ENCODE peak calls at places on chromosomes 12 and 14, in six cellular contexts. W is neuronal stem cell, J is IMR-90, O is H9, X is mesendoderm, V is H1. E is an unnamed sample. For H3K27me3, the result is how much of the 10 kb centered on the place peaks cover.

GRCh38 chr12:65520658-65521057 is 242.2 kb downstream of the MSRB3 start:
- DNase-seq in X (no peak), W (no peak), J (no peak), V (no peak), O (no peak), E (no peak)

GRCh38 chr12:64452559-64453329 is 824 bp downstream of the TBK1 start:
- DNase-seq in V (no peak), O (no peak), W (no peak), J (peak), X (peak), E (peak)

GRCh38 chr14:89351364-89351957 is 65.6 kb downstream of the FOXN3 start:
- DNase-seq in V (peak), W (no peak), J (peak), O (peak), X (peak), E (no peak)

GRCh38 chr12:104669057-104669770 is 212.5 kb downstream of the CHST11 start:
- DNase-seq in V (no peak), J (no peak), X (peak), W (peak), O (no peak), E (no peak)

GRCh38 chr14:90576581-90576980 is 179.8 kb downstream of the CALM1 start:
- DNase-seq in X (no peak), V (no peak), O (no peak), W (no peak), J (peak), E (no peak)

GRCh38 chr12:61667676-61668075 is 592.5 kb upstream of the USP15 start:
- DNase-seq in J (no peak), O (no peak), W (no peak), V (no peak), X (no peak), E (no peak)

GRCh38 chr12:67927231-67927630 is 62.0 kb upstream of the IFNG-AS1 start:
- DNase-seq in O (no peak), J (no peak), V (no peak), X (no peak), W (no peak), E (no peak)

GRCh38 chr12:76080729-76081415 is 3.6 kb downstream of the NAP1L1 start:
- DNase-seq in W (no peak), V (no peak), O (no peak), J (no peak), X (peak), E (no peak)

GRCh38 chr14:71103662-71104484 is 196.6 kb downstream of the PCNX1 start:
- DNase-seq in V (no peak), X (peak), O (no peak), W (peak), J (peak), E (peak)

GRCh38 chr12:47757840-47758583 is 668 bp downstream of the RAPGEF3 start:
- DNase-seq in W (no peak), J (no peak), O (peak), V (no peak), X (peak), E (peak)

GRCh38 chr14:105088812-105089745 is 23.8 kb upstream of the GPR132 start:
- DNase-seq in W (no peak), X (no peak), O (no peak), J (peak), V (no peak), E (no peak)

GRCh38 chr12:106583578-106584103 is 837 bp downstream of the RFX4 start:
- DNase-seq in W (peak), V (no peak), X (no peak), O (peak), J (peak), E (no peak)

GRCh38 chr14:21476526-21476924 is 234 bp downstream of the RAB2B start:
- DNase-seq in W (no peak), X (no peak), O (no peak), V (no peak), J (no peak), E (no peak)

GRCh38 chr12:45725631-45726593 is 3.6 kb upstream of the ARID2 start:
- DNase-seq in O (no peak), X (peak), J (peak), W (peak), V (no peak), E (peak)

GRCh38 chr12:45727994-45728624 is 1.4 kb upstream of the ARID2 start:
- DNase-seq in J (peak), W (no peak), V (no peak), O (no peak), X (no peak), E (peak)

GRCh38 chr12:45728625-45729232 is 777 bp upstream of the ARID2 start:
- DNase-seq in O (peak), V (peak), X (peak), J (peak), W (peak), E (peak)

GRCh38 chr12:45726594-45727300 is 2.8 kb upstream of the ARID2 start:
- DNase-seq in O (peak), W (no peak), J (peak), V (no peak), X (peak), E (peak)

GRCh38 chr12:45727301-45727993 is 2.1 kb upstream of the ARID2 start:
- DNase-seq in O (peak), J (peak), X (peak), V (peak), W (peak), E (peak)
- H3K23ac ChIP-seq in O (no peak), J (peak), X (peak), V (peak), W (no peak), E (no peak)

GRCh38 chr12:3469711-3470110 is 21.3 kb upstream of the PRMT8 start:
- DNase-seq in O (no peak), X (no peak), V (no peak), J (no peak), W (no peak), E (no peak)
- H3K27me3 ChIP-seq in O (under half), X (under half), V (under half), J (under half), W (under half), E (under half)

GRCh38 chr14:103057372-103058208 is at the start of gene CDC42BPB:
- DNase-seq in V (peak), O (peak), J (peak), W (peak), X (peak), E (peak)
- H3K23ac ChIP-seq in V (no peak), O (no peak), J (peak), W (peak), X (peak), E (no peak)

DNA sequence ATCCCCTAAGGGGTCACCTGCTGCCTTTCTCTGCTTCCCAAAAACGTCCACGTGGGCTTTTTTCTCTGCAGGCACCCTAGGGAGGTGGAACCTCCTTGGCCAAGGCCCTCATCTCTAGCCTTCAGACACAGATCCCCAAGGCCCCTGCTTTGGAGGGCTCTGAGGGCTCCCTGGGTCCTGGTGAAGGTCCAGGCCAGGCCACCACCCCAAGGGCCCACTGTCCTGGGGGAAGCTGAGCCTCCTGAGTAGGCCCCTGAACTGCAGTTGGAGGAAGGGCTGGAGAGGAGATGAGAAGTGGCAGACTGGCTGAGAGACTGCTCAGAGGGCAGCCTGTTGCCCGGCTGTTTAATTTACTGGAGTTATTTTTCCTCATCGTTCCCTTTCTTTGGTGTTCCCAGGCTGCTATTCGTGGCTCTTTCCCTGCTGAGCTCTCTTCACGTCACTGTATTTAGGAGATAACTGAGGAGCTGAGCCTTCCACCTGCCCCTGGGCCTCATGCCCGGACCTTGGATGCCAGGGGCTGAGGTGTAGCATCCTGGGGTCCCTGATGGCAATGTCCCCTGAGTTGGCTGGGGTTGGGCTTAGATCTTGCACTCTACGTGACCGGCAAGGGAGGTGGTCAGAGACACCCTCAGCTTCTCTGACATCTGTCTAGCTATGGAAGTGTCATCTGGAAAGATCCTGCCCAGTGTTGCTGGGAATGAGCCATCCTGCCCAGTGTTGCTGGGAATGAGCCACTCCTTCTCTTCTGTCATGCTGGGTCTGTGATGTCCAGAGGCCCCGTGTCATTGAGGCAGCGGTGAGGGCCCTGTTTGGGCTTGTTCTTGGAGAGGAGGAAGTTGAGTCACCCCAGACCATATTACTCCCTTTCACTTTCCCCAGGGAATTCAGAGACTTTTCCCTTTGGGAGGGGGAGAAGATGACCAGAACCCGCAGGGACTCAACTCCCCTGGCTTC is 139.8 kb downstream of the TSPAN9 start:
- DNase-seq in O (no peak), J (peak), X (no peak), W (no peak), V (no peak), E (no peak)
- H3K27me3 ChIP-seq in O (under half), J (under half), X (under half), W (under half), V (under half), E (under half)